ENCODE peak calls at places on chromosomes 6 and 20, in five cellular contexts. P is cardiac fibroblast, F is iPS-NIHi11, Y is NCI-H1105 treated with DMSO at 0.1 percent for 48 hours, C is astrocyte of the hippocampus. X is an unnamed sample.

GRCh38 chr20:62624325-62624690 is 18.0 kb upstream of the SLCO4A1 start:
- DNase-seq in C (no peak), Y (no peak), P (no peak), F (no peak), X (no peak)

GRCh38 chr20:50453533-50453932 is 56.6 kb upstream of the PTPN1 start:
- DNase-seq in Y (no peak), C (no peak), P (no peak), F (no peak), X (no peak)

GRCh38 chr20:64273109-64273508 is 17.6 kb downstream of the PCMTD2 start:
- DNase-seq in F (no peak), Y (no peak), P (no peak), C (no peak), X (no peak)

GRCh38 chr6:158742988-158743651 is 76.0 kb downstream of the EZR start:
- DNase-seq in Y (no peak), P (no peak), C (no peak), F (no peak), X (no peak)

GRCh38 chr6:9131616-9132015 is 696.3 kb upstream of the SLC35B3 start:
- DNase-seq in P (no peak), F (no peak), Y (no peak), C (no peak), X (no peak)

GRCh38 chr20:21396921-21397340 is 395 bp downstream of the NKX2-4 start:
- DNase-seq in F (peak), P (no peak), C (peak), Y (peak), X (no peak)

GRCh38 chr6:84766118-84766683 is 1.8 kb upstream of the TBX18 start:
- DNase-seq in P (peak), Y (no peak), C (no peak), F (peak), X (no peak)

GRCh38 chr6:134247271-134247833 is 70.6 kb downstream of the SGK1 start:
- DNase-seq in P (no peak), C (no peak), Y (no peak), F (no peak), X (no peak)

GRCh38 chr20:36099106-36099505 is 55.4 kb upstream of the EPB41L1 start:
- DNase-seq in C (no peak), F (no peak), P (no peak), Y (no peak), X (no peak)

GRCh38 chr20:41701596-41702350 is 83.6 kb upstream of the CHD6 start:
- DNase-seq in P (no peak), C (no peak), F (peak), Y (no peak), X (no peak)

GRCh38 chr6:138804986-138805385 is 9.1 kb downstream of the ECT2L start:
- DNase-seq in C (no peak), F (no peak), P (no peak), Y (no peak), X (no peak)

GRCh38 chr6:155786528-155786927 is 330.9 kb upstream of the NOX3 start:
- DNase-seq in C (no peak), Y (no peak), F (no peak), P (no peak), X (no peak)

GRCh38 chr6:50785921-50786320 is 32.8 kb upstream of the TFAP2B start:
- DNase-seq in P (no peak), C (no peak), Y (no peak), F (no peak), X (no peak)

GRCh38 chr6:42846505-42846904 is 32.9 kb upstream of the RPL7L1 start:
- DNase-seq in C (no peak), P (no peak), Y (no peak), F (no peak), X (no peak)

GRCh38 chr20:51029963-51030930 is 7.3 kb upstream of the KCNG1 start:
- DNase-seq in P (peak), F (no peak), C (no peak), Y (no peak), X (no peak)

GRCh38 chr20:13930246-13930645 is 60.2 kb downstream of the SEL1L2 start:
- DNase-seq in Y (no peak), P (no peak), F (no peak), C (no peak), X (no peak)

GRCh38 chr6:1535295-1535694 is 74.4 kb upstream of the FOXC1 start:
- DNase-seq in Y (no peak), C (peak), F (no peak), P (peak), X (no peak)